ENCODE peak calls at places on chromosome 16, in seven cellular contexts. C is ovary, X is Panc1, H is AG04450, K is choroid plexus epithelial cell, Q is psoas muscle, T is neural progenitor cell. P is an unnamed sample.

GRCh38 chr16:1290860-1291575 is 18.4 kb upstream of the UBE2I start:
- DNase-seq in C (no peak), H (no peak), T (no peak), K (no peak), X (no peak), Q (no peak), P (no peak)

GRCh38 chr16:28569011-28569410 is 15.3 kb downstream of the SGF29 start:
- DNase-seq in H (peak; percentile 26), C (no peak), Q (no peak), T (no peak), X (no peak), K (peak; percentile 77), P (no peak)

GRCh38 chr16:57039148-57039812 is 49.9 kb downstream of the NLRC5 start:
- DNase-seq in K (peak; percentile 92), T (no peak), C (no peak), Q (no peak), X (no peak), H (peak; percentile 49), P (peak; percentile 42)

GRCh38 chr16:8712589-8713361 is 38.4 kb downstream of the ABAT start:
- DNase-seq in T (peak; percentile 78), C (no peak), Q (no peak), X (no peak), K (no peak), H (no peak), P (no peak)

GRCh38 chr16:14307059-14307531 is 236.0 kb downstream of the MRTFB start:
- DNase-seq in X (no peak), Q (no peak), T (peak; percentile 32), C (no peak), H (no peak), K (no peak), P (no peak)

GRCh38 chr16:29987371-29988085 is 7.9 kb downstream of the HIRIP3 start:
- DNase-seq in K (no peak), H (no peak), Q (no peak), X (no peak), C (no peak), T (no peak), P (no peak)

GRCh38 chr16:88868974-88869672 is 2.7 kb upstream of the PABPN1L start:
- DNase-seq in K (no peak), H (no peak), C (no peak), T (no peak), Q (no peak), X (no peak), P (no peak)

GRCh38 chr16:55372792-55373488 is 48.9 kb downstream of the IRX6 start:
- DNase-seq in C (peak; percentile 34), X (no peak), T (no peak), Q (no peak), K (no peak), H (no peak), P (no peak)

GRCh38 chr16:67989322-67990017 is 9.2 kb upstream of the DPEP3 start:
- DNase-seq in H (no peak), K (no peak), C (no peak), X (no peak), Q (peak; percentile 72), T (no peak), P (peak; percentile 59)

GRCh38 chr16:24983521-24983920 is 31.6 kb downstream of the ARHGAP17 start:
- DNase-seq in Q (no peak), T (no peak), C (no peak), K (no peak), X (no peak), H (no peak), P (no peak)

GRCh38 chr16:19291459-19291858 is 5.9 kb downstream of the CLEC19A start:
- DNase-seq in C (no peak), T (peak; percentile 96), X (no peak), K (no peak), Q (no peak), H (no peak), P (no peak)

GRCh38 chr16:31331141-31331764 is 23.7 kb upstream of the ITGAX start:
- DNase-seq in Q (no peak), C (no peak), H (no peak), T (peak; percentile 72), K (no peak), X (no peak), P (no peak)

GRCh38 chr16:70257391-70257790 is 5.7 kb upstream of the EXOSC6 start:
- DNase-seq in T (no peak), X (no peak), K (no peak), C (no peak), Q (no peak), H (no peak), P (no peak)

GRCh38 chr16:66254751-66255150 is 111.7 kb upstream of the CDH5 start:
- DNase-seq in Q (no peak), T (no peak), C (no peak), K (peak; percentile 16), H (no peak), X (no peak), P (no peak)

GRCh38 chr16:11597737-11598136 is 11.0 kb upstream of the LITAF start:
- DNase-seq in T (no peak), C (peak; percentile 33), K (peak; percentile 51), Q (peak; percentile 37), H (no peak), X (no peak), P (no peak)
- TF ChIP-seq CTCF in T (no peak), C (no peak), K (no peak), Q (no peak), H (no peak), X (no peak), P (no peak)

GRCh38 chr16:85605051-85605911 is 7.8 kb upstream of the GSE1 start:
- DNase-seq in T (no peak), Q (no peak), H (no peak), X (no peak), C (no peak), K (no peak), P (no peak)

GRCh38 chr16:85606920-85607319 is 6.2 kb upstream of the GSE1 start:
- DNase-seq in H (no peak), T (no peak), Q (no peak), C (no peak), X (no peak), K (no peak), P (no peak)

GRCh38 chr16:85607796-85608514 is 5.2 kb upstream of the GSE1 start:
- DNase-seq in T (no peak), H (no peak), X (no peak), Q (no peak), K (no peak), C (no peak), P (no peak)

GRCh38 chr16:85607331-85607765 is 5.8 kb upstream of the GSE1 start:
- DNase-seq in Q (no peak), X (no peak), C (no peak), K (no peak), H (no peak), T (peak; percentile 91), P (no peak)

GRCh38 chr16:85605912-85606841 is 6.9 kb upstream of the GSE1 start:
- DNase-seq in H (no peak), K (no peak), Q (no peak), T (no peak), C (no peak), X (no peak), P (no peak)
- TF ChIP-seq CTCF in H (no peak), K (no peak), Q (no peak), T (no peak), C (no peak), X (no peak), P (no peak)

DNA sequence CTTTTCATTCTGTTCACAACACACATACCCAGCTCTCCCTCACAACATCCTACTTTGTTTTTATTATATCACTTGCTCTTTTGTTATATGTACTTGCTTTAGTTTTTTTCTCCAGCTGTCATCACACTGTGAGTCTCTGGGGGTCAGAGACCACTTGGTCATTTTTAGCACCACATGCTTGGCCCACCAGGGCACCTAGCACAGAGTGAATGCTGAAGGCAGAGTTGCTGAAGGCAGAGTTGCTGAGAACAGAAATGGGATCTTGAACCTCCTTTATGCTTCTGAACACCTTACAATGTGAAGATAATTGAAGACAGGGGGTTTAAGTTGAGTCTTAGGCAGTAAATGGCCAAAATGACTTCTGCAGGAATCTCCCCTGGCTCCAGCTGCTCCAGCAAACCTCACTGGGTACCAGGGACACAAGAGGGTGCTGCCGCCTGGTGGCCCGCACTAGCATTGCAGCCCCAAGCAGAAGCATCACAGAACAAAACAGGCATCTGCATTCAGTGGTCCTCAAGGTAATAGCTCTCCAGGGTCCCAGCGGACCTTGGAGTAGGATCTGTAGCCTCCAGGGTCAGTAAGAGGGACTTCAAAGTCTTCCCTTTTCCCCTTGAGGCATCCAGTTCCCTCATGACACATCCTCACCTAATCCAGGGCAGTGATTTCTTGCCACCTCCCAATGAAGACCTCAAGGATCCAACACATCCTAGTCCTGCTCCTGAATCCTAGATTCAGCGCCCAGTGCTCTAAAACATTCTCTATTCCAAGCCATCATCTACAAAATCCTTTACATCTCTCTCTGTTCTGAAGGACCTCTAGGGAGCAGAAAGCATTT is 1972.6 kb downstream of the TP53TG3F start:
- DNase-seq in H (no peak), T (no peak), C (no peak), K (no peak), Q (no peak), X (peak; percentile 4), P (no peak)
- TF ChIP-seq CTCF in H (peak; percentile 23), T (peak; percentile 42), C (no peak), K (peak; percentile 26), Q (peak; percentile 60), X (peak; percentile 68), P (peak; percentile 69)

GRCh38 chr16:11297492-11298142 is 16.5 kb upstream of the PRM1 start:
- DNase-seq in H (peak; percentile 33), C (peak; percentile 63), Q (peak; percentile 83), X (no peak), T (peak; percentile 53), K (peak; percentile 65), P (peak; percentile 67)
- TF ChIP-seq CTCF in H (no peak), C (no peak), Q (peak; percentile 23), X (no peak), T (no peak), K (no peak), P (peak; percentile 17)

DNA sequence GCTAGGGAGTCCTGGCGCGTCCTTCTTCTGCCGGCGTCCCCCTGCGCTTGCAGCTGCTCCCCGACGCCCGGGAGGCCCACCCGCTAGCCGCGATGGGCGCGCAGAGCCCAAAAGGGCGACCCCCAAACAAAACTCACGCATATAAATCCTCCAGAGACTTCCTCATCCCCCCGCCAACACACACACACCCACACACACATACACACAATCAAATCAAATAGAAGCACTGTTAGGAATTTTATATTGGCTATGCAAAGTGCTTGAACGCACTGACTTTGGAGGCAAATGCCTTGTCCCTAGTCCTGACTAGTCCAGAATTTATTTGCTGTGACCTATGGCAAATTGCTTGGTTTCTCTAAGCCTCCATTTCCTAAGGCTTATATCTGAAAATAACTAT is 23.8 kb upstream of the CRYM start:
- DNase-seq in T (no peak), K (peak; percentile 16), H (no peak), Q (no peak), X (peak; percentile 30), C (no peak), P (no peak)
- TF ChIP-seq CTCF in T (no peak), K (peak; percentile 1), H (no peak), Q (no peak), X (peak; percentile 16), C (no peak), P (no peak)

DNA sequence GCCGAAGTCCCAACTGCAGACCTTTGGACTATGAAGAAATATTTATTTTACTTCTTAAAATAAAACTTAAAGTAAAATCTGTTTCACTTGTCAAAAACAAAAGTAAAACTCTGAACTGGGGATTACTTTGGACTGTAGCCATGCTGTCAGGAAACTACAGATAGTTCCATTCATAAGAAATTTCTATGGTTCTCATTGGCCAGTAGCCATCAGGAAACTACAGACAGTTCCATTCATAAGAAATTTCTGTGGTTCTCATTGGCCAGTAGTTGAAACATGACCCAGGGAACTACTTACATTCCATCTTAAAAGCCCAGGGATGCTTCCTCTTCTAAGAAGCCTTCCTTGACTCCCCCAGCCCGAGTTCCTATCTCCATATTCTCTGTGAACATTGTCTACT is 335.3 kb downstream of the HS3ST4 start:
- DNase-seq in K (no peak), Q (no peak), X (no peak), C (no peak), H (no peak), T (no peak), P (no peak)
- TF ChIP-seq CTCF in K (no peak), Q (no peak), X (no peak), C (no peak), H (no peak), T (no peak), P (no peak)